ENCODE peak calls at places on chromosomes 7 and 10, in nine cellular contexts. V is germinal center, F is psoas muscle, N is AG09319, U is choroid plexus epithelial cell, B is amygdala, Y is substantia nigra, Z is SK-N-SH, R is endothelial cell. T is an unnamed sample.

GRCh38 chr7:148763622-148764021 is 64.9 kb downstream of the CUL1 start:
- DNase-seq in V (no peak), F (no peak), N (no peak), U (peak), B (no peak), Y (no peak), Z (no peak), R (no peak), T (no peak)

GRCh38 chr7:117271566-117271965 is 51.3 kb downstream of the WNT2 start:
- DNase-seq in V (no peak), F (no peak), N (no peak), U (no peak), B (no peak), Y (no peak), Z (no peak), R (no peak), T (no peak)

GRCh38 chr10:14528450-14528849 is 197.7 kb upstream of the FRMD4A start:
- DNase-seq in V (no peak), F (no peak), N (no peak), U (no peak), B (no peak), Y (no peak), Z (no peak), R (no peak), T (no peak)

GRCh38 chr10:79248341-79248931 is 98.8 kb upstream of the PPIF start:
- DNase-seq in V (peak), F (no peak), N (no peak), U (peak), B (peak), Y (no peak), Z (peak), R (no peak), T (no peak)

GRCh38 chr7:82081644-82082224 is 311.9 kb upstream of the HGF start:
- DNase-seq in V (no peak), F (peak), N (no peak), U (no peak), B (no peak), Y (no peak), Z (no peak), R (no peak), T (no peak)

GRCh38 chr10:108970016-108970415 is 953.3 kb downstream of the XPNPEP1 start:
- DNase-seq in V (no peak), F (no peak), N (no peak), U (peak), B (no peak), Y (no peak), Z (no peak), R (peak), T (no peak)

GRCh38 chr7:100590077-100590737 is 4.1 kb downstream of the FBXO24 start:
- DNase-seq in V (no peak), F (no peak), N (no peak), U (no peak), B (no peak), Y (no peak), Z (no peak), R (no peak), T (no peak)

GRCh38 chr10:97069576-97070362 is 116.0 kb downstream of the SLIT1 start:
- DNase-seq in V (no peak), F (no peak), N (no peak), U (peak), B (no peak), Y (no peak), Z (no peak), R (no peak), T (no peak)

GRCh38 chr10:15305161-15305560 is 65.9 kb downstream of the FAM171A1 start:
- DNase-seq in V (no peak), F (no peak), N (no peak), U (no peak), B (no peak), Y (no peak), Z (no peak), R (no peak), T (no peak)

GRCh38 chr10:75959912-75960311 is 528.5 kb downstream of the LRMDA start:
- DNase-seq in V (no peak), F (no peak), N (no peak), U (no peak), B (no peak), Y (no peak), Z (no peak), R (no peak), T (no peak)

GRCh38 chr10:4102802-4103344 is 317.9 kb upstream of the KLF6 start:
- DNase-seq in V (no peak), F (no peak), N (no peak), U (no peak), B (no peak), Y (no peak), Z (peak), R (no peak), T (no peak)

GRCh38 chr7:107995184-107996071 is 7.5 kb downstream of the LAMB1 start:
- DNase-seq in V (no peak), F (no peak), N (peak), U (peak), B (no peak), Y (no peak), Z (peak), R (no peak), T (no peak)

GRCh38 chr10:44860811-44861751 is 50.1 kb upstream of the TMEM72 start:
- DNase-seq in V (no peak), F (peak), N (peak), U (peak), B (no peak), Y (no peak), Z (no peak), R (no peak), T (no peak)

GRCh38 chr7:30585675-30586074 is 9.0 kb upstream of the GARS1 start:
- DNase-seq in V (no peak), F (no peak), N (no peak), U (no peak), B (no peak), Y (no peak), Z (no peak), R (no peak), T (no peak)

GRCh38 chr7:831596-832291 is 532 bp upstream of the SUN1 start:
- DNase-seq in V (no peak), F (no peak), N (peak), U (peak), B (no peak), Y (no peak), Z (no peak), R (no peak), T (no peak)

GRCh38 chr10:132386419-132386831 is 10.6 kb upstream of the PWWP2B start:
- DNase-seq in V (no peak), F (no peak), N (no peak), U (no peak), B (no peak), Y (no peak), Z (no peak), R (no peak), T (no peak)